ENCODE peak calls at places on chromosome 11, in seven cellular contexts. One of them, this sample, is unnamed.

GRCh38 chr11:118295834-118296454 is 8.6 kb upstream of the CD3E start:
- DNase-seq in colonic mucosa: no peak
- DNase-seq in left ventricle myocardium inferior: no peak
- DNase-seq in astrocyte: peak; percentile 18
- DNase-seq in suprapubic skin: no peak
- DNase-seq in CD8-positive, alpha-beta memory T cell: no peak
- DNase-seq in right lobe of liver: no peak
- DNase-seq in this sample: no peak

GRCh38 chr11:118610220-118610772 is 2.9 kb downstream of the PHLDB1 start:
- DNase-seq in colonic mucosa: no peak
- DNase-seq in left ventricle myocardium inferior: no peak
- DNase-seq in astrocyte: no peak
- DNase-seq in suprapubic skin: peak; percentile 80
- DNase-seq in CD8-positive, alpha-beta memory T cell: no peak
- DNase-seq in right lobe of liver: no peak
- DNase-seq in this sample: no peak

GRCh38 chr11:35844579-35844978 is 99.3 kb upstream of the LDLRAD3 start:
- DNase-seq in colonic mucosa: no peak
- DNase-seq in left ventricle myocardium inferior: no peak
- DNase-seq in astrocyte: no peak
- DNase-seq in suprapubic skin: no peak
- DNase-seq in CD8-positive, alpha-beta memory T cell: no peak
- DNase-seq in right lobe of liver: no peak
- DNase-seq in this sample: no peak

GRCh38 chr11:106409681-106410080 is 332.2 kb downstream of the AASDHPPT start:
- DNase-seq in colonic mucosa: no peak
- DNase-seq in left ventricle myocardium inferior: no peak
- DNase-seq in astrocyte: no peak
- DNase-seq in suprapubic skin: no peak
- DNase-seq in CD8-positive, alpha-beta memory T cell: no peak
- DNase-seq in right lobe of liver: no peak
- DNase-seq in this sample: no peak

GRCh38 chr11:114164546-114164945 is 105.0 kb downstream of the ZBTB16 start:
- DNase-seq in colonic mucosa: no peak
- DNase-seq in left ventricle myocardium inferior: no peak
- DNase-seq in astrocyte: no peak
- DNase-seq in suprapubic skin: no peak
- DNase-seq in CD8-positive, alpha-beta memory T cell: no peak
- DNase-seq in right lobe of liver: no peak
- DNase-seq in this sample: no peak

GRCh38 chr11:825366-826231 is 2.1 kb upstream of the CRACR2B start:
- DNase-seq in colonic mucosa: peak; percentile 81
- DNase-seq in left ventricle myocardium inferior: no peak
- DNase-seq in astrocyte: no peak
- DNase-seq in suprapubic skin: no peak
- DNase-seq in CD8-positive, alpha-beta memory T cell: no peak
- DNase-seq in right lobe of liver: no peak
- DNase-seq in this sample: peak; percentile 80

GRCh38 chr11:1121343-1122331 is 36.1 kb upstream of the MUC5AC start:
- DNase-seq in colonic mucosa: peak; percentile 16
- DNase-seq in left ventricle myocardium inferior: no peak
- DNase-seq in astrocyte: no peak
- DNase-seq in suprapubic skin: peak; percentile 74
- DNase-seq in CD8-positive, alpha-beta memory T cell: no peak
- DNase-seq in right lobe of liver: no peak
- DNase-seq in this sample: no peak

GRCh38 chr11:68099474-68100405 is 21.4 kb downstream of the CHKA start:
- DNase-seq in colonic mucosa: peak; percentile 63
- DNase-seq in left ventricle myocardium inferior: no peak
- DNase-seq in astrocyte: peak; percentile 57
- DNase-seq in suprapubic skin: no peak
- DNase-seq in CD8-positive, alpha-beta memory T cell: no peak
- DNase-seq in right lobe of liver: peak; percentile 79
- DNase-seq in this sample: peak; percentile 70

GRCh38 chr11:35590412-35590811 is 27.8 kb upstream of the FJX1 start:
- DNase-seq in colonic mucosa: no peak
- DNase-seq in left ventricle myocardium inferior: no peak
- DNase-seq in astrocyte: no peak
- DNase-seq in suprapubic skin: no peak
- DNase-seq in CD8-positive, alpha-beta memory T cell: no peak
- DNase-seq in right lobe of liver: no peak
- DNase-seq in this sample: no peak

GRCh38 chr11:134558916-134559616 is 147.0 kb upstream of the B3GAT1 start:
- DNase-seq in colonic mucosa: no peak
- DNase-seq in left ventricle myocardium inferior: no peak
- DNase-seq in astrocyte: no peak
- DNase-seq in suprapubic skin: peak; percentile 26
- DNase-seq in CD8-positive, alpha-beta memory T cell: no peak
- DNase-seq in right lobe of liver: no peak
- DNase-seq in this sample: no peak

GRCh38 chr11:9274499-9275228 is 9.5 kb upstream of the DENND5A start:
- DNase-seq in colonic mucosa: no peak
- DNase-seq in left ventricle myocardium inferior: no peak
- DNase-seq in astrocyte: no peak
- DNase-seq in suprapubic skin: no peak
- DNase-seq in CD8-positive, alpha-beta memory T cell: no peak
- DNase-seq in right lobe of liver: no peak
- DNase-seq in this sample: no peak

GRCh38 chr11:93526058-93526633 is 17.0 kb downstream of the SMCO4 start:
- DNase-seq in colonic mucosa: no peak
- DNase-seq in left ventricle myocardium inferior: no peak
- DNase-seq in astrocyte: no peak
- DNase-seq in suprapubic skin: no peak
- DNase-seq in CD8-positive, alpha-beta memory T cell: no peak
- DNase-seq in right lobe of liver: no peak
- DNase-seq in this sample: no peak

GRCh38 chr11:77619576-77620198 is 17.9 kb downstream of the CLNS1A start:
- DNase-seq in colonic mucosa: peak; percentile 50
- DNase-seq in left ventricle myocardium inferior: no peak
- DNase-seq in astrocyte: peak; percentile 19
- DNase-seq in suprapubic skin: no peak
- DNase-seq in CD8-positive, alpha-beta memory T cell: no peak
- DNase-seq in right lobe of liver: no peak
- DNase-seq in this sample: peak; percentile 69

DNA sequence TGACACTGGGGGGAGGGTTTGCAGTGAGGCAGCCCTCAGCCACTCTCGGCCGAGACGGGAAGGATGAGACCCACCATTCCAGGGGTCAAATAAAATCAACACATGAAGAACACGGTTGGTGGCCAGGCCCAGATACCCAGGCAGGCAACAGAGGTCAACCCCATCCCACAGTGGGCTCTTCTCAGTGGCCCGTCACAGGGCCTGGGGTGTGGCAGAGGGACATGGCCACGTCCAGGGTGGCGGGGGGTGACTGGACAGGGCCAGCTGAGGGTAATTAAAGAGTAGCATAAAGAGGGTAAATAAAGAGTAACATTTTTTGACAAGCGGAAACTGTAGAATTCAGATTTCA is 188.4 kb downstream of the ARHGAP42 start:
- DNase-seq in colonic mucosa: no peak
- DNase-seq in left ventricle myocardium inferior: no peak
- DNase-seq in astrocyte: no peak
- DNase-seq in suprapubic skin: no peak
- DNase-seq in CD8-positive, alpha-beta memory T cell: no peak
- DNase-seq in right lobe of liver: peak; percentile 34
- DNase-seq in this sample: no peak
- H3K4me1 ChIP-seq in colonic mucosa: no peaks in the 10 kb centered on the region
- H3K4me1 ChIP-seq in left ventricle myocardium inferior: peaks cover 9% of the 10 kb centered on the region
- H3K4me1 ChIP-seq in astrocyte: peaks cover 30% of the 10 kb centered on the region
- H3K4me1 ChIP-seq in suprapubic skin: no peaks in the 10 kb centered on the region
- H3K4me1 ChIP-seq in CD8-positive, alpha-beta memory T cell: no peaks in the 10 kb centered on the region
- H3K4me1 ChIP-seq in right lobe of liver: no peaks in the 10 kb centered on the region
- H3K4me1 ChIP-seq in this sample: no peaks in the 10 kb centered on the region

DNA sequence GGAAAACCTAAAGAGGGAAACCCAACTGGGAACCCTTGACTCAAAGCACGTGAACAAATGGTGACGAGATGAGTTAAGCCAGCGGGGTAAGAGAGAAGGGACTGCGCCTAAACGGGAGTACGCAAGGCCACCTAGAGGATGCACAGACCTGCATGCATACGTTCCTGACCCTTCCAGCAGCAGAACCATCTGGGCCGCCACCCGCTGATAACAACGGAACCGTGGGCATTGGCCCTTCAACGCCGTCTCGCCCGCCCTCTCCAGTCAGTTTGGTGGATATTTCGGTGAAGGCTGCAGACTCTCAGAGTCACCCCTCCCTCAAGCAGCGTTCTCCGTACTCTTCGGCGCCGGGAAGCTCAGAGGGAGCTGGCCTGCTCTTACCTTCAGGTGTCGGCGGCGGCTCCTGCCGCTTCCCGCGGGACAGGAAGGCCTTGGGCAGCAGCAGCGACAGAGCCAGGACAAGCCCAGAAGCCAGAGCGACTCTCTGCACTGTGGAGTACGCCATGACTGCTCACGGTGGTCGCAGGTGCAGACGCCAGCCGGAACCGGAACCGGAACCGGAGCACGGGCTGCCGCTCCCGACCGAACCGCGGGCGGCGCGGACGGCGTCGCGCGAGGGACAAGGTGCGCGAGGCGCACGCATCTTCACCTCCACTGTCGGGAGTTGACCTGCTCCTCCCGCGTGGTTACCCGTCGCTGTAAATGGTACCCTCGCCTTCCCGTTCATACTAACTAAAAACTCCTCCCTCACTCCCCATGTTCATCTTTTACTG is at the start of gene RIC3:
- DNase-seq in colonic mucosa: no peak
- DNase-seq in left ventricle myocardium inferior: peak; percentile 42
- DNase-seq in astrocyte: no peak
- DNase-seq in suprapubic skin: no peak
- DNase-seq in CD8-positive, alpha-beta memory T cell: peak; percentile 1
- DNase-seq in right lobe of liver: peak; percentile 66
- DNase-seq in this sample: peak; percentile 7
- H3K4me3 ChIP-seq in colonic mucosa: peak within 1 kb of the TSS; percentile 44
- H3K4me3 ChIP-seq in left ventricle myocardium inferior: peak within 1 kb of the TSS; percentile 74
- H3K4me3 ChIP-seq in astrocyte: peak within 1 kb of the TSS; percentile 28
- H3K4me3 ChIP-seq in suprapubic skin: peak within 1 kb of the TSS; percentile 61
- H3K4me3 ChIP-seq in CD8-positive, alpha-beta memory T cell: peak within 1 kb of the TSS; percentile 66
- H3K4me3 ChIP-seq in right lobe of liver: peak within 1 kb of the TSS; percentile 60
- H3K4me3 ChIP-seq in this sample: no peak within 1 kb of the TSS

DNA sequence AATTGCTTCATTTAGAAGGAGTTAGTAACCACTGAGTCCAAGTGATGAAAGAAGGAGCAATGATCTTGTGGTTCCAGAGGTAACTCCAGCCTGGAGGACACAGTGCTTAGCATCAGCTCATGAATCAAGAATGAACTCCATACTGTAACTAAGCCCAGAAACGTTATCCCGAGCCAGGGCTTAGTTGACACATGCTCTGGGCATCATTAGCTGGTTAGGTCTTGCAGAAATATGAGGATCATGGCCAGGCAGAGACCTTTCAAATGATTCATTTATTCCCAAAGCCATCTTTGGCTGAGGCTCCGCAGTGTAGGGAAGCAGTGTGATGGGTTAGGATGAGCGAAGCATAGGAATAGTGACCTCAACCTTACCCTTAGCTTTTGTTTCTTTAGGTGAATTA is 277.4 kb downstream of the FAM76B start:
- DNase-seq in colonic mucosa: peak; percentile 25
- DNase-seq in left ventricle myocardium inferior: no peak
- DNase-seq in astrocyte: peak; percentile 91
- DNase-seq in suprapubic skin: peak; percentile 79
- DNase-seq in CD8-positive, alpha-beta memory T cell: no peak
- DNase-seq in right lobe of liver: no peak
- DNase-seq in this sample: no peak
- H3K4me1 ChIP-seq in colonic mucosa: no peaks in the 10 kb centered on the region
- H3K4me1 ChIP-seq in left ventricle myocardium inferior: peaks cover 14% of the 10 kb centered on the region
- H3K4me1 ChIP-seq in astrocyte: peaks cover 12% of the 10 kb centered on the region
- H3K4me1 ChIP-seq in suprapubic skin: peaks cover 29% of the 10 kb centered on the region
- H3K4me1 ChIP-seq in CD8-positive, alpha-beta memory T cell: no peaks in the 10 kb centered on the region
- H3K4me1 ChIP-seq in right lobe of liver: no peaks in the 10 kb centered on the region
- H3K4me1 ChIP-seq in this sample: no peaks in the 10 kb centered on the region

GRCh38 chr11:3913921-3914320 is 58.5 kb downstream of the STIM1 start:
- DNase-seq in colonic mucosa: no peak
- DNase-seq in left ventricle myocardium inferior: no peak
- DNase-seq in astrocyte: no peak
- DNase-seq in suprapubic skin: no peak
- DNase-seq in CD8-positive, alpha-beta memory T cell: no peak
- DNase-seq in right lobe of liver: no peak
- DNase-seq in this sample: no peak
- H3K4me3 ChIP-seq in colonic mucosa: no peak overlapping the region
- H3K4me3 ChIP-seq in left ventricle myocardium inferior: no peak overlapping the region
- H3K4me3 ChIP-seq in astrocyte: no peak overlapping the region
- H3K4me3 ChIP-seq in suprapubic skin: no peak overlapping the region
- H3K4me3 ChIP-seq in CD8-positive, alpha-beta memory T cell: no peak overlapping the region
- H3K4me3 ChIP-seq in right lobe of liver: no peak overlapping the region
- H3K4me3 ChIP-seq in this sample: no peak overlapping the region

GRCh38 chr11:63764712-63765631 is 3.6 kb downstream of the ZFTA start:
- DNase-seq in colonic mucosa: peak; percentile 81
- DNase-seq in left ventricle myocardium inferior: no peak
- DNase-seq in astrocyte: no peak
- DNase-seq in suprapubic skin: no peak
- DNase-seq in CD8-positive, alpha-beta memory T cell: no peak
- DNase-seq in right lobe of liver: peak; percentile 93
- DNase-seq in this sample: peak; percentile 60

GRCh38 chr11:63765688-63766241 is 2.8 kb downstream of the ZFTA start:
- DNase-seq in colonic mucosa: peak; percentile 36
- DNase-seq in left ventricle myocardium inferior: no peak
- DNase-seq in astrocyte: no peak
- DNase-seq in suprapubic skin: no peak
- DNase-seq in CD8-positive, alpha-beta memory T cell: no peak
- DNase-seq in right lobe of liver: peak; percentile 61
- DNase-seq in this sample: peak; percentile 46

GRCh38 chr11:63763506-63764200 is 4.9 kb downstream of the ZFTA start:
- DNase-seq in colonic mucosa: peak; percentile 27
- DNase-seq in left ventricle myocardium inferior: peak; percentile 33
- DNase-seq in astrocyte: no peak
- DNase-seq in suprapubic skin: no peak
- DNase-seq in CD8-positive, alpha-beta memory T cell: no peak
- DNase-seq in right lobe of liver: peak; percentile 87
- DNase-seq in this sample: peak; percentile 45

GRCh38 chr11:63762662-63763505 is 5.7 kb downstream of the ZFTA start:
- DNase-seq in colonic mucosa: peak; percentile 64
- DNase-seq in left ventricle myocardium inferior: peak; percentile 47
- DNase-seq in astrocyte: no peak
- DNase-seq in suprapubic skin: no peak
- DNase-seq in CD8-positive, alpha-beta memory T cell: no peak
- DNase-seq in right lobe of liver: peak; percentile 66
- DNase-seq in this sample: peak; percentile 66

DNA sequence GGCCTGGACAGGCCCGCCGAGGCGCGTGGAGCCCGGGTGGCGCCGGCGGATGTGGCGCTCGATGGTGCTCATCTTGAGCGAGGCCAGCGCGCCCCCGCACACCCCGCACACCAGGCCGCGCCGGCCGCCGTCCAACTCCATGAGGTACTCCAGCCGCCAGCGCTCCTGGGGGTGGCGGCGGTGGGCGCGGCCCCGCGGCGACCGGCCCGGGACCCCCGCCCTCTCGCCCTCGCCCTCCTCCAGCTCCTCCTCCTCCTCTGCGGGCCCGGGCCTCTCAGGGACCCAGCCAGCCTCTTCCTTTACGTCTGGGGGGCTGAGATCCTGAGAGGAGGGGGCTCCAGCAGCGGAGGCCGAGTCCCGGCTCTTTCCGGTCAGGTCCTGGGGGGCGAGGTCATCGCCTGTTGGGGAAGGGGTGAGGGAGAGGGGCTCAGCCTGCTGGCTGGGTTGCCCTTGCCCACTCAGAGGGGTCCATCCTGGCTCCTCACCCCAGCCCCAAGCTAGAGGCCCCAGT is 4.3 kb downstream of the ZFTA start:
- DNase-seq in colonic mucosa: no peak
- DNase-seq in left ventricle myocardium inferior: peak; percentile 21
- DNase-seq in astrocyte: no peak
- DNase-seq in suprapubic skin: no peak
- DNase-seq in CD8-positive, alpha-beta memory T cell: no peak
- DNase-seq in right lobe of liver: peak; percentile 56
- DNase-seq in this sample: no peak
- H3K4me1 ChIP-seq in colonic mucosa: peaks cover 29% of the 10 kb centered on the region
- H3K4me1 ChIP-seq in left ventricle myocardium inferior: peaks cover 66% of the 10 kb centered on the region
- H3K4me1 ChIP-seq in astrocyte: peaks cover 19% of the 10 kb centered on the region
- H3K4me1 ChIP-seq in suprapubic skin: peaks cover 56% of the 10 kb centered on the region
- H3K4me1 ChIP-seq in CD8-positive, alpha-beta memory T cell: no peaks in the 10 kb centered on the region
- H3K4me1 ChIP-seq in right lobe of liver: no peaks in the 10 kb centered on the region
- H3K4me1 ChIP-seq in this sample: peaks cover 35% of the 10 kb centered on the region

This sample was measured in mucosa of descending colon.